ENCODE peak calls at places on chromosomes 4 and X, in four cellular contexts. K is K562, M is GM12878, R is H1. Z is an unnamed sample.

GRCh38 chrX:41145920-41146608 is 60.8 kb downstream of the USP9X start:
- DNase-seq in K (no peak), M (no peak), R (no peak), Z (no peak)

GRCh38 chr4:179415016-179415841 is 1973.0 kb upstream of the AGA start:
- DNase-seq in K (no peak), M (no peak), R (no peak), Z (no peak)

GRCh38 chr4:189974056-189974455 is 33.4 kb downstream of the FRG1 start:
- DNase-seq in K (peak), M (no peak), R (no peak), Z (peak)

GRCh38 chrX:39981946-39982345 is 115.8 kb downstream of the BCOR start:
- DNase-seq in K (no peak), M (no peak), R (no peak), Z (no peak)

GRCh38 chr4:184400375-184400870 is 73.9 kb downstream of the IRF2 start:
- DNase-seq in K (no peak), M (no peak), R (no peak), Z (no peak)

GRCh38 chr4:73822389-73822788 is 14.1 kb upstream of the CXCL6 start:
- DNase-seq in K (no peak), M (no peak), R (no peak), Z (no peak)

GRCh38 chr4:156710571-156711195 is 260.9 kb downstream of the PDGFC start:
- DNase-seq in K (no peak), M (no peak), R (no peak), Z (no peak)

GRCh38 chrX:153684447-153685178 is 3.1 kb upstream of the SLC6A8 start:
- DNase-seq in K (no peak), M (no peak), R (peak), Z (no peak)

GRCh38 chr4:184815046-184815877 is 10.5 kb downstream of the ACSL1 start:
- DNase-seq in K (peak), M (peak), R (no peak), Z (peak)

GRCh38 chr4:42965326-42965725 is 72.8 kb downstream of the GRXCR1 start:
- DNase-seq in K (no peak), M (no peak), R (no peak), Z (peak)

GRCh38 chr4:168585168-168586091 is 88.6 kb downstream of the PALLD start:
- DNase-seq in K (peak), M (no peak), R (peak), Z (peak)

GRCh38 chr4:69689530-69690111 is 36.6 kb upstream of the UGT2A1 start:
- DNase-seq in K (peak), M (no peak), R (no peak), Z (peak)

GRCh38 chrX:19682712-19683331 is 167.5 kb upstream of the MAP3K15 start:
- DNase-seq in K (no peak), M (no peak), R (no peak), Z (peak)

GRCh38 chrX:103344606-103345005 is 11.7 kb upstream of the TCEAL9 start:
- DNase-seq in K (no peak), M (no peak), R (no peak), Z (no peak)

GRCh38 chrX:93422693-93423092 is 250.7 kb downstream of the NAP1L3 start:
- DNase-seq in K (peak), M (no peak), R (no peak), Z (peak)

GRCh38 chrX:93420635-93421034 is 252.7 kb downstream of the NAP1L3 start:
- DNase-seq in K (no peak), M (no peak), R (no peak), Z (no peak)

GRCh38 chrX:93420090-93420489 is 253.3 kb downstream of the NAP1L3 start:
- DNase-seq in K (no peak), M (no peak), R (no peak), Z (no peak)

DNA sequence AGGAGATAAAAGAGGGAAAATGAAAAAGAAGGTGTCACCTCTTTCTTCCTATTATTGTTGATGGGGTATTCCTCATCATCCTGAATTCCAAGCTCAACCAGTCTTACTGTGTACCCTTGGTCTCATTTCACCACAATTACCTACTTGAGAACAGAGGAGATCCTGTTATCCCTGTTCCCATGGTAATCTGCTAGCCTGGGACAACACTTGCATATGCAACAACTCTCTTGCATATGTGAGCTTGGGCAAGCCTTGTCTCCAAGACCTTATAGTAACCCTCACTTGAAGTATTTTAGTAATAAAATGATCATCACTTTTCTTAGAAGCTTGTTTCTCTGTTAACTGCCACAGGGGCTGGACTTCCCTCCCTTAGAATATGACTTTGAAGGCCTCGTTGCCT is 253.7 kb downstream of the NAP1L3 start:
- DNase-seq in K (no peak), M (no peak), R (no peak), Z (no peak)
- TF ChIP-seq SIN3A in K (no peak), M (no peak), R (no peak), Z (no peak)

DNA sequence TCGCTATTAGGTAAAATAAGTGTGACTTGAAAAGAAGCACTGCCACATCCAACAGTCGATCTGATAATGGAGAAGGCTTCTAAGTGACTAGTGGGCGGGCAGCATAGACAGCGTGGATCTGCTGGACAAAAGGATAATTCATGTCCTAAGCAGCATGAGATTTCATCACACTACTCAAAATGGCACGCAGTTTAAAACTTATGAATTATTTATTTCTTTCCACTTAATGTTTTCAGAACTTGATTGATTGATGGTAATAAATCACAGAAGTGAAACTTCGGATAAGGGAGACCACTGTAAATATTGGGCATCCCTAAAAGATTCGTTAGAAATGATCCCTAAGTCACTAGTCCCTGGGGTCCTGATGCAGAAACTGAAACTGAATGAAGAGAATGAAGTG is 93.0 kb upstream of the ANK2 start:
- DNase-seq in K (no peak), M (no peak), R (no peak), Z (no peak)
- TF ChIP-seq NRF1 in K (no peak), M (no peak), R (no peak), Z (no peak)

GRCh38 chrX:16445166-16445752 is 204.7 kb upstream of the S100G start:
- DNase-seq in K (peak), M (no peak), R (no peak), Z (peak)
- TF ChIP-seq SIN3A in K (no peak), M (no peak), R (no peak), Z (no peak)

GRCh38 chr4:173547889-173548288 is 17.9 kb upstream of the HAND2 start:
- DNase-seq in K (no peak), M (no peak), R (no peak), Z (no peak)
- TF ChIP-seq NRF1 in K (no peak), M (no peak), R (no peak), Z (no peak)

DNA sequence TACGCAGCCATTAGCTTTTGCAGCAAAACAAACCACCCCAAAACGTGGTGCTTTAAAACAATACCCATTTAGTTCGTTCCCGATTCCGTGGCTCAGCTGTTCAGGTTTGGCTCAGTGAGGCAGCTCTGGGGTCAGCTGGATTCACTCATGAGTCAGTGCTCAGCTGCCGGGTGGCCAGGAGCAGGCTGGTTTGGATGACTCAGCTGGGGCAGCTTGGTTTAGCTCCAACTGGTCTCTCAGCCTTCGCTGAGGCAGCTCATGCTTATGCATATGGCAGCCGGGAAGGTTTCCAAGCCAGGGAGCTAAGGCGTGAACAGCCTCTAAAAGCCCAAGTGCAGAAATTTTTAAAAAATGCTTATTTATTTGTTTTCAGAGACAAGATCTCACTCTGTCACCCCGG is 13.3 kb upstream of the CD99 start:
- DNase-seq in K (peak), M (no peak), R (no peak), Z (no peak)
- TF ChIP-seq SIN3A in K (no peak), M (no peak), R (no peak), Z (peak)

GRCh38 chr4:20086067-20086466 is 165.6 kb upstream of the SLIT2 start:
- DNase-seq in K (no peak), M (no peak), R (no peak), Z (no peak)
- TF ChIP-seq NRF1 in K (no peak), M (no peak), R (no peak), Z (no peak)

DNA sequence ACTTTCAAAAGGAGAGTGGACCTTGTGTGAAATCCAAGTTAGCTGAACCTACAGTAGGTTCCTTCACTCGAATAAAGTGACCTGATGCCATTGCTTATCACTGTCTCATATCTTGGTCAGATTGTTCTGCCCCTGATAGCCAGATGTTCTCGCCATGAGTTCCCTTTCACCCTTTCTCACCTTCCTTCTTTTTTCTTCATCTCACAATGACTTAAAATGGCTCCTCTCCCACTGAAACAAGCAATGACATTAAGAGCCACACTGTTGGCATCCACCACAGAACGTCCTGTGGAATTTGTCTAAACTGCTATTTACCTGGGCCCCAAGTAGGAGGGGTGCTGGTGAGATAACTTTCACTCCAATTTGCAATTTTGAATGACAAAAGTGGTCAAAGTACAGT is 227.6 kb upstream of the PPP1R2C start:
- DNase-seq in K (no peak), M (no peak), R (no peak), Z (no peak)
- TF ChIP-seq SIN3A in K (no peak), M (no peak), R (no peak), Z (no peak)